ENCODE peak calls at places on chromosome 14, in seven cellular contexts. S is upper lobe of left lung; G is right atrium auricular region; I is GM12878; J is AG04450; X is psoas muscle; N is naive thymus-derived CD4-positive, alpha-beta T cell. H is an unnamed sample.
A peak's percentile ranks its signal among the peaks of the same experiment; 100 is the strongest.

GRCh38 chr14:54713364-54713763 is 146.4 kb downstream of the SAMD4A start:
- DNase-seq in I (no peak), J (no peak), G (no peak), S (no peak), X (no peak), N (no peak), H (no peak)

GRCh38 chr14:68510201-68510600 is 282.7 kb downstream of the ZFP36L1 start:
- DNase-seq in X (peak; percentile 58), S (peak; percentile 48), N (no peak), G (peak; percentile 58), J (no peak), I (no peak), H (no peak)

GRCh38 chr14:98580131-98580678 is 691.8 kb downstream of the BCL11B start:
- DNase-seq in I (no peak), J (no peak), G (no peak), N (peak; percentile 7), S (no peak), X (no peak), H (no peak)

GRCh38 chr14:46250113-46250703 is 401.4 kb downstream of the RPL10L start:
- DNase-seq in I (no peak), X (no peak), S (no peak), G (no peak), N (no peak), J (no peak), H (no peak)

GRCh38 chr14:94907626-94908261 is 137.8 kb upstream of the GSC start:
- DNase-seq in I (no peak), N (no peak), S (peak; percentile 77), J (no peak), X (no peak), G (no peak), H (no peak)

GRCh38 chr14:72600551-72601330 is 293.2 kb downstream of the DPF3 start:
- DNase-seq in S (peak; percentile 52), X (no peak), G (no peak), J (no peak), N (no peak), I (no peak), H (no peak)

GRCh38 chr14:39491134-39491541 is 58.9 kb upstream of the FBXO33 start:
- DNase-seq in G (no peak), J (no peak), N (peak; percentile 13), X (no peak), S (no peak), I (no peak), H (no peak)

GRCh38 chr14:65997350-65997749 is 488.8 kb upstream of the CCDC196 start:
- DNase-seq in J (no peak), X (no peak), N (no peak), I (no peak), S (no peak), G (no peak), H (no peak)

GRCh38 chr14:36502558-36503508 is 17.2 kb downstream of the NKX2-1 start:
- DNase-seq in S (no peak), G (peak; percentile 32), I (no peak), J (no peak), X (no peak), N (no peak), H (no peak)

GRCh38 chr14:75566321-75566720 is 12.1 kb upstream of the FLVCR2 start:
- DNase-seq in J (no peak), X (no peak), S (no peak), I (no peak), G (no peak), N (peak; percentile 59), H (no peak)

GRCh38 chr14:81582420-81582819 is 48.8 kb upstream of the SEL1L start:
- DNase-seq in N (no peak), X (no peak), G (no peak), I (no peak), S (no peak), J (no peak), H (no peak)

GRCh38 chr14:53278602-53279506 is 125.7 kb upstream of the DDHD1 start:
- DNase-seq in N (no peak), I (no peak), J (peak; percentile 45), G (no peak), S (no peak), X (no peak), H (no peak)

GRCh38 chr14:60313093-60313492 is 64.1 kb downstream of the PPM1A start:
- DNase-seq in J (no peak), X (no peak), I (no peak), N (no peak), G (no peak), S (no peak), H (no peak)

GRCh38 chr14:94659953-94660946 is 48.1 kb downstream of the SERPINA3 start:
- DNase-seq in N (no peak), J (no peak), S (no peak), X (no peak), G (peak; percentile 32), I (no peak), H (no peak)

GRCh38 chr14:78697341-78697740 is 527.2 kb downstream of the NRXN3 start:
- DNase-seq in X (no peak), G (no peak), S (no peak), J (no peak), N (no peak), I (no peak), H (no peak)

GRCh38 chr14:65042731-65043372 is 56.2 kb downstream of the FNTB start:
- DNase-seq in X (no peak), S (no peak), J (no peak), G (no peak), I (peak; percentile 8), N (no peak), H (no peak)

GRCh38 chr14:90495357-90496276 is 98.8 kb downstream of the CALM1 start:
- DNase-seq in X (no peak), N (peak; percentile 38), G (no peak), I (no peak), J (peak; percentile 44), S (no peak), H (no peak)

GRCh38 chr14:76762617-76763361 is 1.5 kb downstream of the VASH1 start:
- DNase-seq in J (no peak), I (no peak), S (peak; percentile 72), N (no peak), G (peak; percentile 64), X (no peak), H (peak; percentile 69)

GRCh38 chr14:58752782-58753181 is 115.0 kb downstream of the DACT1 start:
- DNase-seq in G (peak; percentile 88), N (no peak), S (peak; percentile 93), X (peak; percentile 73), J (no peak), I (no peak), H (peak; percentile 93)

GRCh38 chr14:106166650-106167204 is 640.3 kb downstream of the TMEM121 start:
- DNase-seq in X (no peak), N (no peak), I (no peak), J (no peak), G (no peak), S (no peak), H (no peak)

GRCh38 chr14:106166232-106166631 is 639.8 kb downstream of the TMEM121 start:
- DNase-seq in J (no peak), X (no peak), N (no peak), G (no peak), I (no peak), S (no peak), H (no peak)

DNA sequence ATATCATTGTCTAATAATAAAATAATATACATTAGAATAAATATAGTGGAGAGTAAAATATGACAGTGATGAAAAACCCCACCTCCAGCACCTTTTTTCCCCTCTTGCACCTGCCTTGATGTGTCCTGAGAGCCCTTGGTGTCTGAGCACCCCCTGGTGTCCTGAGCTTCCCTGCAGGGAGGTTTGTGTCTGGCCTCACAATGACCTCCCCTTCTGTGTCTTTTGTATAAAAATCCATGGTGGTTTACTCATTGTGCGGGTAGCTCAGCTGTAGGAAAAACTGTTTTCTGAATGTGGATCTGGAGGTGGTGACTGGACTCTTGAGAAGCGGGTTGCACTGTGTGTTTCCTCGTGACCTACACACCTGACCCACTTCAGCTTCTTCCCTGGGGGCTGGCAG is 636.9 kb downstream of the TMEM121 start:
- DNase-seq in J (no peak), S (no peak), N (no peak), G (no peak), X (no peak), I (no peak), H (no peak)
- H3K9me3 ChIP-seq in J (peaks cover 19% of the 10 kb centered on the region), S (no peaks in the 10 kb centered on the region), N (no peaks in the 10 kb centered on the region), G (no peaks in the 10 kb centered on the region), X (peaks cover 7% of the 10 kb centered on the region), I (no peaks in the 10 kb centered on the region), H (no peaks in the 10 kb centered on the region)

DNA sequence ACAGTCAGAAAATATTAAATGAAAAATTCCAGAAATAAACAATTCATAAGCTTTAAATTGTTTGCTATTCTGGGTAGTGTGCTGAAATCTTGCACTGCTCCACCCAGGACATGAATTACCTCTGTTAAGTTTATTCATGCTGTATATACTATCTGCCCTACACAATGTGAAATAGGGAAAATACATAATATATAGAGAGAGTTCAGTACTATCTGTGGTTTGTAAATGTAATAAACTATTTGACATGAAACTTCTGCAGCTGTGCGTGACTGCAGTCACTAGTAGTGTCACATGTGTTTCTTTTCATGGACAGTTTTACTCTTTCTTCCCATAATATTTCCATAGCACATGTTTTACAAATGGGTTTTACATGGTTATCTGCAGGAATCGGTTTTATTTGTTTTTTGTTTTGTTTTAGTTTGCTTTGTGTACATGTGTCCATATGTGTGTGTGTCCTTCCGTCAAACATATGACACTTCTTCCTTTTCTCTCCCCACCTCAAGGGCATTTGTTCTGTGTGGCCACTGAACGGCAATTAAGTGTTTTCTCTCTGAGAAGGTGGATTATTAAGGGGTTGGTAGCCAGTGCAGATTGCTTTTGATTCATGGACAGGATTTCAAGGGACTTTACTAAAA is 1644.1 kb upstream of the FLRT2 start:
- DNase-seq in I (no peak), X (no peak), G (no peak), J (no peak), S (no peak), N (no peak), H (no peak)
- H3K9me3 ChIP-seq in I (no peaks in the 10 kb centered on the region), X (no peaks in the 10 kb centered on the region), G (no peaks in the 10 kb centered on the region), J (no peaks in the 10 kb centered on the region), S (no peaks in the 10 kb centered on the region), N (no peaks in the 10 kb centered on the region), H (no peaks in the 10 kb centered on the region)

DNA sequence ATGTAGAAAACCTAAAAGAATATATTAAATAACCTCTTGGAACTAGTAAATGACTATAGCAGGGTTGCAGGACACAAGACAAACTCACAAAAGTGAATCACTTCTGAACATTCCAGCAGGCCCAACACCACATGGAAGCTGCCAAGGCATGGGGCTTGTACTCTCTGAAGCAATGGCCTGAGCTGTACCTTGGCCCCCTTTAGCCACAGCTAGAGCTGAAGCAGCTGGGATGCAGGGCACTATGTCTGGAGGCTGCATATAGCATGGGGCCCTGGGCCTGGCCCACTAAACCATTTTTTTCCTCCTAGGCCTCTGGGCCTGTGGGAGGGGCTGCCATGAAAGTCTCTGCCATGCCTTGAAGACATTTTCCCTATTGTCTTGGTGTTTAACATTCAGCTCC is 1067.3 kb downstream of the LRFN5 start:
- DNase-seq in X (no peak), S (no peak), N (no peak), G (no peak), I (no peak), J (no peak), H (no peak)
- H3K9me3 ChIP-seq in X (no peaks in the 10 kb centered on the region), S (no peaks in the 10 kb centered on the region), N (no peaks in the 10 kb centered on the region), G (no peaks in the 10 kb centered on the region), I (no peaks in the 10 kb centered on the region), J (no peaks in the 10 kb centered on the region), H (no peaks in the 10 kb centered on the region)

GRCh38 chr14:30179381-30180130 is 251.9 kb upstream of the PRKD1 start:
- DNase-seq in J (no peak), I (no peak), G (no peak), N (no peak), X (no peak), S (no peak), H (no peak)

GRCh38 chr14:30185832-30186231 is 258.2 kb upstream of the PRKD1 start:
- DNase-seq in S (no peak), I (no peak), N (no peak), G (no peak), J (no peak), X (no peak), H (no peak)

GRCh38 chr14:30177776-30178175 is 250.1 kb upstream of the PRKD1 start:
- DNase-seq in I (no peak), S (no peak), J (no peak), N (no peak), G (no peak), X (no peak), H (no peak)

GRCh38 chr14:30180219-30180618 is 252.6 kb upstream of the PRKD1 start:
- DNase-seq in S (no peak), G (no peak), X (no peak), I (no peak), J (peak; percentile 32), N (no peak), H (no peak)
- H3K9me3 ChIP-seq in S (no peaks in the 10 kb centered on the region), G (peaks cover 4% of the 10 kb centered on the region), X (no peaks in the 10 kb centered on the region), I (no peaks in the 10 kb centered on the region), J (no peaks in the 10 kb centered on the region), N (no peaks in the 10 kb centered on the region), H (no peaks in the 10 kb centered on the region)